ENCODE peak calls at places on chromosomes 1 and 21, in four cellular contexts. K is H1, P is SK-N-SH, H is GM12878. S is an unnamed sample.
A peak's percentile ranks its signal among the peaks of the same experiment; 100 is the strongest.

GRCh38 chr1:62676606-62677356 is 11.4 kb downstream of the DOCK7 start:
- DNase-seq in K (no peak), P (no peak), H (no peak), S (no peak)

GRCh38 chr1:230495021-230495550 is 69.0 kb upstream of the PGBD5 start:
- DNase-seq in K (no peak), P (no peak), H (no peak), S (no peak)

GRCh38 chr1:223504741-223505140 is 111.5 kb downstream of the CCDC185 start:
- DNase-seq in K (no peak), P (no peak), H (no peak), S (no peak)

GRCh38 chr1:235820059-235820458 is 46.6 kb downstream of the LYST start:
- DNase-seq in K (no peak), P (peak; percentile 54), H (no peak), S (no peak)

GRCh38 chr1:155022927-155023236 is 10.7 kb downstream of the DCST2 start:
- DNase-seq in K (no peak), P (peak; percentile 57), H (no peak), S (no peak)

GRCh38 chr1:35546614-35547013 is 10.6 kb downstream of the KIAA0319L start:
- DNase-seq in K (no peak), P (no peak), H (no peak), S (no peak)

GRCh38 chr21:14901482-14901958 is 163.3 kb downstream of the NRIP1 start:
- DNase-seq in K (no peak), P (no peak), H (no peak), S (no peak)

GRCh38 chr1:164559342-164560070 is 522 bp downstream of the PBX1 start:
- DNase-seq in K (peak; percentile 63), P (peak; percentile 58), H (no peak), S (no peak)

GRCh38 chr1:93839307-93839706 is 39.7 kb downstream of the DNTTIP2 start:
- DNase-seq in K (no peak), P (no peak), H (no peak), S (no peak)

GRCh38 chr1:234781241-234782056 is 171.5 kb upstream of the IRF2BP2 start:
- DNase-seq in K (no peak), P (no peak), H (no peak), S (peak; percentile 59)

GRCh38 chr1:43997295-43997694 is 5.9 kb downstream of the CCDC24 start:
- DNase-seq in K (no peak), P (peak; percentile 62), H (no peak), S (no peak)

GRCh38 chr1:74504125-74505065 is 8.0 kb downstream of the LRRC53 start:
- DNase-seq in K (peak; percentile 80), P (peak; percentile 59), H (peak; percentile 33), S (peak; percentile 8)

GRCh38 chr1:214464303-214465287 is 86.8 kb downstream of the PTPN14 start:
- DNase-seq in K (no peak), P (no peak), H (no peak), S (peak; percentile 22)

GRCh38 chr1:168291222-168291824 is 10.6 kb downstream of the TBX19 start:
- DNase-seq in K (no peak), P (no peak), H (no peak), S (no peak)

GRCh38 chr1:37822942-37823865 is 15.2 kb upstream of the YRDC start:
- DNase-seq in K (no peak), P (no peak), H (no peak), S (no peak)

GRCh38 chr1:155125511-155125945 is 2.1 kb upstream of the EFNA1 start:
- DNase-seq in K (peak; percentile 56), P (no peak), H (no peak), S (no peak)

GRCh38 chr1:207454046-207454964 is at the start of gene CR2:
- DNase-seq in K (peak; percentile 80), P (peak; percentile 23), H (no peak), S (peak; percentile 50)

GRCh38 chr1:44881011-44881632 is 38.1 kb upstream of the PTCH2 start:
- DNase-seq in K (no peak), P (peak; percentile 23), H (no peak), S (no peak)

GRCh38 chr1:46520063-46520911 is 30.7 kb downstream of the DMBX1 start:
- DNase-seq in K (no peak), P (no peak), H (no peak), S (peak; percentile 65)

GRCh38 chr1:180270767-180271639 is 40.9 kb downstream of the LHX4 start:
- DNase-seq in K (peak; percentile 51), P (no peak), H (no peak), S (peak; percentile 63)

GRCh38 chr1:53580009-53580400 is 120.8 kb downstream of the DMRTB1 start:
- DNase-seq in K (no peak), P (no peak), H (no peak), S (no peak)

GRCh38 chr21:43311303-43311817 is 115.6 kb downstream of the SIK1 start:
- DNase-seq in K (no peak), P (no peak), H (no peak), S (no peak)

GRCh38 chr1:2879026-2879425 is 77.5 kb upstream of the TTC34 start:
- DNase-seq in K (no peak), P (no peak), H (no peak), S (no peak)

GRCh38 chr1:103496014-103496635 is 29.4 kb upstream of the RNPC3 start:
- DNase-seq in K (no peak), P (no peak), H (no peak), S (no peak)

GRCh38 chr1:24635195-24635843 is 7.8 kb upstream of the SRRM1 start:
- DNase-seq in K (no peak), P (peak; percentile 66), H (no peak), S (peak; percentile 37)

GRCh38 chr1:47208374-47208850 is 18.6 kb upstream of the PDZK1IP1 start:
- DNase-seq in K (peak; percentile 74), P (no peak), H (no peak), S (no peak)

GRCh38 chr1:158019177-158019868 is 25.9 kb downstream of the KIRREL1 start:
- DNase-seq in K (no peak), P (no peak), H (no peak), S (no peak)

GRCh38 chr1:186404454-186405051 is 28.9 kb downstream of the ODR4 start:
- DNase-seq in K (no peak), P (peak; percentile 32), H (no peak), S (peak; percentile 69)

GRCh38 chr1:205767248-205767647 is 8.0 kb downstream of the RAB29 start:
- DNase-seq in K (no peak), P (no peak), H (no peak), S (no peak)

GRCh38 chr1:201461783-201462441 is 7.1 kb downstream of the PHLDA3 start:
- DNase-seq in K (no peak), P (no peak), H (no peak), S (peak; percentile 88)
- TF ChIP-seq NRF1 in K (no peak), P (no peak), H (no peak), S (no peak)

GRCh38 chr1:27605300-27605766 is 1.4 kb upstream of the AHDC1 start:
- DNase-seq in K (no peak), P (no peak), H (no peak), S (no peak)
- TF ChIP-seq NRF1 in K (no peak), P (no peak), H (no peak), S (no peak)

GRCh38 chr1:32494196-32494595 is 29.3 kb downstream of the ZBTB8B start:
- DNase-seq in K (no peak), P (peak; percentile 85), H (no peak), S (no peak)
- TF ChIP-seq NRF1 in K (no peak), P (no peak), H (no peak), S (no peak)

DNA sequence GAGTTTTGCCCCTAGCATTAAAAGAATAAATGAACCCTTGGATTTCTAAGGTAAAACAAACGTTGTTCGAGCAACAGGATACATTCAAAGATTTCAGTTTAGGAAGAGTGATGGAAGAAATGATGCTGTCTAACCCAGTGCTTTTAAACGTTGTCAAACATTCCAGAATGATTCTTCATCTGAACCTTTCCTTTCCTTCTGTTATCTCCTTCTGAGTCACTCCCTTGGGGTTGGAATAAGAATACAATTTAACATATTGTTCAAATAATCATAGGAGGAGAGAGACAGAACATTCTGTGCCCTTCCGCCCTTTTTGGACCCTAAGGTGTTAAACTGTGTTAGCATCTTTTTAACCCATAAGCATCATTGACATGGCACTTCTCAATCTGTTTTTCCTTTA is 61.1 kb upstream of the RCOR3 start:
- DNase-seq in K (no peak), P (no peak), H (no peak), S (no peak)
- TF ChIP-seq NRF1 in K (no peak), P (no peak), H (no peak), S (no peak)

DNA sequence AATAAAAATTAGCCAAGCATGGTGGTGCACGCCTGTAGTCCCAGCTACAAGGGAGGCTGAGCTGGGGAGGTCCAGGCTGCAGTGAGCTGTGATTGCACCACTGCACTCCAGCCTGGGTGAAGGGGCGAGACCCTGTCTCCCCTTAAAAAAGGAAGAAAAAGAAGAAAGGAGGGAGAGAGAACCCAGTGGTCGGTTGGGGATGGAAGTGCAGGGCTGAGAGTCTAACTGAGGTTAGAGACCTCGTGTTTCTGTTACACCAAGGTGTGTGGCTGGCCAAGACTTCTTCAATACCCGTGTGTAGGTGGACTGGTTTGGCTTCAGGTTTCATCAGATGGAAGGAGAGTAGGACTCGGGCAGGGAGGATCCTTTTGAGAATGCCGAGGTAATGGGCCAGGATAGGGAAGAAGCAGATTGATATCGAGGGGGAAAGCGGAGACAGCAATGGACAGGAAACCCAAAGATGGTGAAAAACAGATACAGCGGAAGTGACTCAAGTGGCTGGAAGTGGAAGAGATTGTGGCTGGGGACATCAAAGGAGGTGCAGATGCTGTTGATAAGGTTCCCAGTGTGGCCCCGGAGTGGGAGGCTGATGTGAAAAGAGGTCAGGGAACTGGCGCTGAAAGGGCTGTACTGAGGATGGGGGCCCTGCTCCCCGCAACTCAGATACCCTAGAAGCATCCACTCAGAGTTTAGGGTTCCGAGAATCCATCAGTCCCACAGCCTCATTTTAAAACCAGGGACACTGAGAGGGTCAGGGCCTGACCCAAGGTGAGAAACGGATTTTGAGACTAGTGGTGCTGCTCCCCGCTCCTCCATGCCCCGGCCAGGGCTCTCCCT is 681 bp upstream of the UBXN10 start:
- DNase-seq in K (no peak), P (no peak), H (no peak), S (peak; percentile 93)
- TF ChIP-seq NRF1 in K (no peak), P (no peak), H (no peak), S (peak; percentile 35)

GRCh38 chr1:31539329-31539728 is 37.0 kb upstream of the TINAGL1 start:
- DNase-seq in K (no peak), P (no peak), H (no peak), S (no peak)

GRCh38 chr1:31545927-31546540 is 30.3 kb upstream of the TINAGL1 start:
- DNase-seq in K (no peak), P (no peak), H (no peak), S (no peak)

GRCh38 chr1:31535561-31535960 is 40.8 kb upstream of the TINAGL1 start:
- DNase-seq in K (no peak), P (no peak), H (no peak), S (no peak)

DNA sequence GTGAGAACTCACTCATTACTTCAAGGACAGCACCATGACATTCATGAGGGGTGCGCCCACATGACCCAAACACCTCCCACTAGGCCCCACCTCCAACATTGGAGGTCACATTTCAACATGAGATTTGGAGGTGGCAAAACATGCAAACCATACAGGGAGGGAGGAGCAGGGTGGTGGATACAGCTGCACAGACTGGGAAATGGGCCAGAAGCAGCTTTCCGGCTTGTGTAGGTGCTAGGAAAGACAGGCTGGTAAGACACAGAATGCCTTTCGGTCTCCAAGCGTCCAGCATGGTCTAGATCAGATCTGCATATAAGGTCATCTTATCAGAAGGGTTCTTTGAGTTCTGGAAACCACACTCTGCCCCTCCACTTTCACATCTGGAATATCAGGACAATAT is 35.1 kb upstream of the TINAGL1 start:
- DNase-seq in K (no peak), P (no peak), H (no peak), S (no peak)
- TF ChIP-seq NRF1 in K (no peak), P (no peak), H (no peak), S (no peak)

S was measured in K562.